ENCODE peak calls at places on chromosomes 2 and 18, in five cellular contexts. Y, S, B, D and C are unnamed samples.

GRCh38 chr2:148519013-148519412 is 125.5 kb upstream of the EPC2 start:
- DNase-seq in Y (no peak), S (no peak), B (no peak), D (no peak), C (no peak)

GRCh38 chr2:224479826-224480225 is 77.9 kb upstream of the FAM124B start:
- DNase-seq in Y (no peak), S (no peak), B (no peak), D (no peak), C (no peak)

GRCh38 chr18:50986360-50987087 is 18.7 kb downstream of the ELAC1 start:
- DNase-seq in Y (no peak), S (no peak), B (no peak), D (no peak), C (no peak)

GRCh38 chr2:196925445-196925767 is 1.1 kb downstream of the PGAP1 start:
- DNase-seq in Y (peak; percentile 43), S (no peak), B (no peak), D (peak; percentile 57), C (no peak)

GRCh38 chr2:38301340-38301968 is 75.6 kb downstream of the ATL2 start:
- DNase-seq in Y (no peak), S (no peak), B (no peak), D (no peak), C (no peak)

GRCh38 chr2:163207706-163208370 is 369.3 kb upstream of the KCNH7 start:
- DNase-seq in Y (no peak), S (no peak), B (no peak), D (no peak), C (no peak)

GRCh38 chr2:38484957-38485356 is 107.9 kb upstream of the ATL2 start:
- DNase-seq in Y (no peak), S (no peak), B (no peak), D (no peak), C (no peak)

GRCh38 chr2:222919841-222920609 is 59.2 kb downstream of the ACSL3 start:
- DNase-seq in Y (no peak), S (no peak), B (no peak), D (peak; percentile 69), C (no peak)

GRCh38 chr2:182426082-182426914 is 538 bp downstream of the PDE1A start:
- DNase-seq in Y (no peak), S (no peak), B (no peak), D (no peak), C (no peak)

GRCh38 chr2:66888791-66889631 is 454.1 kb downstream of the MEIS1 start:
- DNase-seq in Y (no peak), S (no peak), B (no peak), D (no peak), C (peak; percentile 48)

GRCh38 chr2:62478093-62478580 is 27.9 kb downstream of the TMEM17 start:
- DNase-seq in Y (no peak), S (no peak), B (no peak), D (peak; percentile 90), C (peak; percentile 58)

GRCh38 chr2:71006287-71006686 is 11.6 kb upstream of the TEX261 start:
- DNase-seq in Y (no peak), S (no peak), B (no peak), D (no peak), C (no peak)

GRCh38 chr18:37230762-37231161 is 334.8 kb downstream of the CELF4 start:
- DNase-seq in Y (no peak), S (no peak), B (no peak), D (no peak), C (no peak)

GRCh38 chr2:57720728-57721627 is 325.6 kb upstream of the VRK2 start:
- DNase-seq in Y (peak; percentile 59), S (peak; percentile 79), B (no peak), D (peak; percentile 61), C (peak; percentile 20)

GRCh38 chr2:84223191-84223590 is 235.9 kb downstream of the SUCLG1 start:
- DNase-seq in Y (no peak), S (no peak), B (no peak), D (no peak), C (no peak)

GRCh38 chr2:18749912-18750526 is 160.7 kb upstream of the NT5C1B start:
- DNase-seq in Y (peak; percentile 45), S (no peak), B (no peak), D (peak; percentile 42), C (peak; percentile 59)

GRCh38 chr2:207892676-207893402 is 123.1 kb upstream of the FZD5 start:
- DNase-seq in Y (no peak), S (no peak), B (no peak), D (no peak), C (no peak)

GRCh38 chr2:204272089-204272488 is 273.2 kb upstream of the PARD3B start:
- DNase-seq in Y (no peak), S (no peak), B (no peak), D (no peak), C (no peak)

GRCh38 chr2:16626997-16627605 is 38.5 kb downstream of the CYRIA start:
- DNase-seq in Y (no peak), S (no peak), B (no peak), D (no peak), C (no peak)

GRCh38 chr2:180322781-180323180 is 315.7 kb upstream of the CWC22 start:
- DNase-seq in Y (no peak), S (no peak), B (no peak), D (peak; percentile 17), C (no peak)